ENCODE peak calls at places on chromosomes 1 and 21, in ten cellular contexts. One of them, this sample, is unnamed.

GRCh38 chr1:4395676-4396075 is 258.7 kb upstream of the AJAP1 start:
- DNase-seq in hypothalamus: no peak
- DNase-seq in activated T-helper 2 cell treated with anti-CD3 and anti-CD28 coated beads, Interferon-gamma antibody, Interleukin-2, Interleukin-4, amounts not matched to agents 10 μg/mL and 5 μg/mL and 100 μg/mL, durations not matched to agents 14 hours and 24 hours and 36 hours: no peak
- DNase-seq in fibroblast of lung: no peak
- DNase-seq in NCI-H1417: peak
- DNase-seq in K562: no peak
- DNase-seq in A549: no peak
- DNase-seq in left ventricle myocardium superior: no peak
- DNase-seq in HT1080: no peak
- DNase-seq in H7: no peak
- DNase-seq in this sample: no peak

GRCh38 chr1:232340448-232340847 is 289.5 kb downstream of the SIPA1L2 start:
- DNase-seq in NCI-H1417: no peak
- DNase-seq in K562: no peak
- DNase-seq in H7: no peak
- DNase-seq in HT1080: no peak
- DNase-seq in left ventricle myocardium superior: no peak
- DNase-seq in activated T-helper 2 cell treated with anti-CD3 and anti-CD28 coated beads, Interferon-gamma antibody, Interleukin-2, Interleukin-4, amounts not matched to agents 10 μg/mL and 5 μg/mL and 100 μg/mL, durations not matched to agents 14 hours and 24 hours and 36 hours: no peak
- DNase-seq in A549: peak
- DNase-seq in fibroblast of lung: no peak
- DNase-seq in hypothalamus: no peak
- DNase-seq in this sample: no peak

GRCh38 chr1:66335859-66336640 is 197.9 kb upstream of the SGIP1 start:
- DNase-seq in HT1080: no peak
- DNase-seq in hypothalamus: no peak
- DNase-seq in fibroblast of lung: no peak
- DNase-seq in A549: peak
- DNase-seq in NCI-H1417: no peak
- DNase-seq in K562: no peak
- DNase-seq in H7: no peak
- DNase-seq in activated T-helper 2 cell treated with anti-CD3 and anti-CD28 coated beads, Interferon-gamma antibody, Interleukin-2, Interleukin-4, amounts not matched to agents 10 μg/mL and 5 μg/mL and 100 μg/mL, durations not matched to agents 14 hours and 24 hours and 36 hours: peak
- DNase-seq in left ventricle myocardium superior: peak
- DNase-seq in this sample: peak

GRCh38 chr1:40133839-40134238 is 27.3 kb upstream of the RLF start:
- DNase-seq in NCI-H1417: no peak
- DNase-seq in A549: no peak
- DNase-seq in hypothalamus: no peak
- DNase-seq in activated T-helper 2 cell treated with anti-CD3 and anti-CD28 coated beads, Interferon-gamma antibody, Interleukin-2, Interleukin-4, amounts not matched to agents 10 μg/mL and 5 μg/mL and 100 μg/mL, durations not matched to agents 14 hours and 24 hours and 36 hours: no peak
- DNase-seq in fibroblast of lung: no peak
- DNase-seq in left ventricle myocardium superior: no peak
- DNase-seq in K562: no peak
- DNase-seq in HT1080: no peak
- DNase-seq in H7: no peak
- DNase-seq in this sample: no peak

GRCh38 chr1:91124989-91125417 is 103.2 kb upstream of the ZNF644 start:
- DNase-seq in hypothalamus: no peak
- DNase-seq in activated T-helper 2 cell treated with anti-CD3 and anti-CD28 coated beads, Interferon-gamma antibody, Interleukin-2, Interleukin-4, amounts not matched to agents 10 μg/mL and 5 μg/mL and 100 μg/mL, durations not matched to agents 14 hours and 24 hours and 36 hours: peak
- DNase-seq in H7: no peak
- DNase-seq in left ventricle myocardium superior: no peak
- DNase-seq in K562: no peak
- DNase-seq in A549: no peak
- DNase-seq in HT1080: no peak
- DNase-seq in fibroblast of lung: no peak
- DNase-seq in NCI-H1417: peak
- DNase-seq in this sample: peak

GRCh38 chr1:51969038-51969705 is 21.3 kb downstream of the RAB3B start:
- DNase-seq in left ventricle myocardium superior: no peak
- DNase-seq in hypothalamus: no peak
- DNase-seq in NCI-H1417: no peak
- DNase-seq in K562: no peak
- DNase-seq in H7: no peak
- DNase-seq in fibroblast of lung: peak
- DNase-seq in A549: peak
- DNase-seq in HT1080: peak
- DNase-seq in activated T-helper 2 cell treated with anti-CD3 and anti-CD28 coated beads, Interferon-gamma antibody, Interleukin-2, Interleukin-4, amounts not matched to agents 10 μg/mL and 5 μg/mL and 100 μg/mL, durations not matched to agents 14 hours and 24 hours and 36 hours: no peak
- DNase-seq in this sample: no peak

GRCh38 chr21:45365608-45366241 is 39.2 kb upstream of the COL18A1 start:
- DNase-seq in fibroblast of lung: peak
- DNase-seq in K562: no peak
- DNase-seq in hypothalamus: no peak
- DNase-seq in H7: peak
- DNase-seq in left ventricle myocardium superior: peak
- DNase-seq in HT1080: peak
- DNase-seq in NCI-H1417: no peak
- DNase-seq in A549: peak
- DNase-seq in activated T-helper 2 cell treated with anti-CD3 and anti-CD28 coated beads, Interferon-gamma antibody, Interleukin-2, Interleukin-4, amounts not matched to agents 10 μg/mL and 5 μg/mL and 100 μg/mL, durations not matched to agents 14 hours and 24 hours and 36 hours: no peak
- DNase-seq in this sample: no peak

GRCh38 chr1:171252482-171252881 is 4.2 kb downstream of the FMO1 start:
- DNase-seq in HT1080: no peak
- DNase-seq in A549: no peak
- DNase-seq in hypothalamus: no peak
- DNase-seq in left ventricle myocardium superior: no peak
- DNase-seq in activated T-helper 2 cell treated with anti-CD3 and anti-CD28 coated beads, Interferon-gamma antibody, Interleukin-2, Interleukin-4, amounts not matched to agents 10 μg/mL and 5 μg/mL and 100 μg/mL, durations not matched to agents 14 hours and 24 hours and 36 hours: no peak
- DNase-seq in fibroblast of lung: no peak
- DNase-seq in H7: no peak
- DNase-seq in NCI-H1417: peak
- DNase-seq in K562: no peak
- DNase-seq in this sample: no peak

GRCh38 chr1:119477710-119478109 is 29.3 kb upstream of the HSD3B1 start:
- DNase-seq in hypothalamus: no peak
- DNase-seq in activated T-helper 2 cell treated with anti-CD3 and anti-CD28 coated beads, Interferon-gamma antibody, Interleukin-2, Interleukin-4, amounts not matched to agents 10 μg/mL and 5 μg/mL and 100 μg/mL, durations not matched to agents 14 hours and 24 hours and 36 hours: no peak
- DNase-seq in NCI-H1417: no peak
- DNase-seq in HT1080: no peak
- DNase-seq in left ventricle myocardium superior: no peak
- DNase-seq in K562: no peak
- DNase-seq in fibroblast of lung: no peak
- DNase-seq in H7: no peak
- DNase-seq in A549: no peak
- DNase-seq in this sample: no peak

GRCh38 chr1:5447479-5448070 is 544.6 kb downstream of the NPHP4 start:
- DNase-seq in fibroblast of lung: no peak
- DNase-seq in activated T-helper 2 cell treated with anti-CD3 and anti-CD28 coated beads, Interferon-gamma antibody, Interleukin-2, Interleukin-4, amounts not matched to agents 10 μg/mL and 5 μg/mL and 100 μg/mL, durations not matched to agents 14 hours and 24 hours and 36 hours: no peak
- DNase-seq in hypothalamus: no peak
- DNase-seq in H7: no peak
- DNase-seq in A549: no peak
- DNase-seq in K562: no peak
- DNase-seq in NCI-H1417: peak
- DNase-seq in HT1080: no peak
- DNase-seq in left ventricle myocardium superior: no peak
- DNase-seq in this sample: no peak

GRCh38 chr1:1260843-1261560 is 12.7 kb downstream of the UBE2J2 start:
- DNase-seq in H7: peak
- DNase-seq in fibroblast of lung: no peak
- DNase-seq in K562: no peak
- DNase-seq in A549: no peak
- DNase-seq in HT1080: no peak
- DNase-seq in activated T-helper 2 cell treated with anti-CD3 and anti-CD28 coated beads, Interferon-gamma antibody, Interleukin-2, Interleukin-4, amounts not matched to agents 10 μg/mL and 5 μg/mL and 100 μg/mL, durations not matched to agents 14 hours and 24 hours and 36 hours: no peak
- DNase-seq in hypothalamus: no peak
- DNase-seq in NCI-H1417: no peak
- DNase-seq in left ventricle myocardium superior: no peak
- DNase-seq in this sample: no peak

GRCh38 chr1:78045850-78046778 is at the start of gene GIPC2:
- DNase-seq in left ventricle myocardium superior: peak
- DNase-seq in hypothalamus: no peak
- DNase-seq in activated T-helper 2 cell treated with anti-CD3 and anti-CD28 coated beads, Interferon-gamma antibody, Interleukin-2, Interleukin-4, amounts not matched to agents 10 μg/mL and 5 μg/mL and 100 μg/mL, durations not matched to agents 14 hours and 24 hours and 36 hours: no peak
- DNase-seq in NCI-H1417: no peak
- DNase-seq in H7: peak
- DNase-seq in fibroblast of lung: peak
- DNase-seq in K562: no peak
- DNase-seq in HT1080: no peak
- DNase-seq in A549: no peak
- DNase-seq in this sample: no peak

GRCh38 chr21:35236090-35236489 is 187.0 kb upstream of the RUNX1 start:
- DNase-seq in NCI-H1417: no peak
- DNase-seq in HT1080: no peak
- DNase-seq in A549: no peak
- DNase-seq in hypothalamus: no peak
- DNase-seq in H7: no peak
- DNase-seq in left ventricle myocardium superior: no peak
- DNase-seq in activated T-helper 2 cell treated with anti-CD3 and anti-CD28 coated beads, Interferon-gamma antibody, Interleukin-2, Interleukin-4, amounts not matched to agents 10 μg/mL and 5 μg/mL and 100 μg/mL, durations not matched to agents 14 hours and 24 hours and 36 hours: no peak
- DNase-seq in K562: no peak
- DNase-seq in fibroblast of lung: no peak
- DNase-seq in this sample: no peak

GRCh38 chr1:232029297-232029696 is 402.7 kb downstream of the DISC1 start:
- DNase-seq in NCI-H1417: peak
- DNase-seq in A549: no peak
- DNase-seq in K562: no peak
- DNase-seq in fibroblast of lung: no peak
- DNase-seq in hypothalamus: no peak
- DNase-seq in left ventricle myocardium superior: no peak
- DNase-seq in H7: no peak
- DNase-seq in activated T-helper 2 cell treated with anti-CD3 and anti-CD28 coated beads, Interferon-gamma antibody, Interleukin-2, Interleukin-4, amounts not matched to agents 10 μg/mL and 5 μg/mL and 100 μg/mL, durations not matched to agents 14 hours and 24 hours and 36 hours: no peak
- DNase-seq in HT1080: no peak
- DNase-seq in this sample: no peak

GRCh38 chr1:29809446-29810120 is 573.3 kb downstream of the PTPRU start:
- DNase-seq in K562: no peak
- DNase-seq in NCI-H1417: no peak
- DNase-seq in left ventricle myocardium superior: no peak
- DNase-seq in A549: no peak
- DNase-seq in HT1080: no peak
- DNase-seq in activated T-helper 2 cell treated with anti-CD3 and anti-CD28 coated beads, Interferon-gamma antibody, Interleukin-2, Interleukin-4, amounts not matched to agents 10 μg/mL and 5 μg/mL and 100 μg/mL, durations not matched to agents 14 hours and 24 hours and 36 hours: no peak
- DNase-seq in hypothalamus: no peak
- DNase-seq in fibroblast of lung: no peak
- DNase-seq in H7: peak
- DNase-seq in this sample: no peak

GRCh38 chr1:229230893-229231753 is 39.8 kb upstream of the RAB4A start:
- DNase-seq in H7: no peak
- DNase-seq in fibroblast of lung: peak
- DNase-seq in A549: peak
- DNase-seq in K562: no peak
- DNase-seq in hypothalamus: no peak
- DNase-seq in left ventricle myocardium superior: no peak
- DNase-seq in NCI-H1417: peak
- DNase-seq in activated T-helper 2 cell treated with anti-CD3 and anti-CD28 coated beads, Interferon-gamma antibody, Interleukin-2, Interleukin-4, amounts not matched to agents 10 μg/mL and 5 μg/mL and 100 μg/mL, durations not matched to agents 14 hours and 24 hours and 36 hours: no peak
- DNase-seq in HT1080: peak
- DNase-seq in this sample: no peak

GRCh38 chr1:59154406-59154805 is 142.5 kb upstream of the FGGY start:
- DNase-seq in A549: no peak
- DNase-seq in activated T-helper 2 cell treated with anti-CD3 and anti-CD28 coated beads, Interferon-gamma antibody, Interleukin-2, Interleukin-4, amounts not matched to agents 10 μg/mL and 5 μg/mL and 100 μg/mL, durations not matched to agents 14 hours and 24 hours and 36 hours: no peak
- DNase-seq in hypothalamus: no peak
- DNase-seq in left ventricle myocardium superior: no peak
- DNase-seq in fibroblast of lung: peak
- DNase-seq in H7: no peak
- DNase-seq in HT1080: no peak
- DNase-seq in K562: no peak
- DNase-seq in NCI-H1417: no peak
- DNase-seq in this sample: no peak

GRCh38 chr1:10796029-10796944 is at the start of gene CASZ1:
- DNase-seq in HT1080: peak
- DNase-seq in H7: peak
- DNase-seq in hypothalamus: peak
- DNase-seq in fibroblast of lung: peak
- DNase-seq in A549: peak
- DNase-seq in activated T-helper 2 cell treated with anti-CD3 and anti-CD28 coated beads, Interferon-gamma antibody, Interleukin-2, Interleukin-4, amounts not matched to agents 10 μg/mL and 5 μg/mL and 100 μg/mL, durations not matched to agents 14 hours and 24 hours and 36 hours: no peak
- DNase-seq in K562: peak
- DNase-seq in left ventricle myocardium superior: peak
- DNase-seq in NCI-H1417: peak
- DNase-seq in this sample: no peak

GRCh38 chr1:89880679-89881078 is 59.8 kb downstream of the LRRC8D start:
- DNase-seq in A549: no peak
- DNase-seq in activated T-helper 2 cell treated with anti-CD3 and anti-CD28 coated beads, Interferon-gamma antibody, Interleukin-2, Interleukin-4, amounts not matched to agents 10 μg/mL and 5 μg/mL and 100 μg/mL, durations not matched to agents 14 hours and 24 hours and 36 hours: no peak
- DNase-seq in fibroblast of lung: no peak
- DNase-seq in K562: no peak
- DNase-seq in NCI-H1417: no peak
- DNase-seq in H7: no peak
- DNase-seq in HT1080: no peak
- DNase-seq in left ventricle myocardium superior: no peak
- DNase-seq in hypothalamus: no peak
- DNase-seq in this sample: no peak

GRCh38 chr1:184340984-184341383 is 45.8 kb upstream of the C1orf21 start:
- DNase-seq in H7: peak
- DNase-seq in hypothalamus: no peak
- DNase-seq in HT1080: no peak
- DNase-seq in K562: no peak
- DNase-seq in left ventricle myocardium superior: no peak
- DNase-seq in activated T-helper 2 cell treated with anti-CD3 and anti-CD28 coated beads, Interferon-gamma antibody, Interleukin-2, Interleukin-4, amounts not matched to agents 10 μg/mL and 5 μg/mL and 100 μg/mL, durations not matched to agents 14 hours and 24 hours and 36 hours: no peak
- DNase-seq in A549: no peak
- DNase-seq in NCI-H1417: no peak
- DNase-seq in fibroblast of lung: no peak
- DNase-seq in this sample: no peak

GRCh38 chr21:38766987-38767722 is 38.6 kb upstream of the ETS2 start:
- DNase-seq in left ventricle myocardium superior: no peak
- DNase-seq in K562: no peak
- DNase-seq in activated T-helper 2 cell treated with anti-CD3 and anti-CD28 coated beads, Interferon-gamma antibody, Interleukin-2, Interleukin-4, amounts not matched to agents 10 μg/mL and 5 μg/mL and 100 μg/mL, durations not matched to agents 14 hours and 24 hours and 36 hours: peak
- DNase-seq in H7: no peak
- DNase-seq in A549: no peak
- DNase-seq in NCI-H1417: peak
- DNase-seq in HT1080: no peak
- DNase-seq in hypothalamus: no peak
- DNase-seq in fibroblast of lung: no peak
- DNase-seq in this sample: peak

GRCh38 chr21:42081138-42081537 is 10.0 kb downstream of the UMODL1 start:
- DNase-seq in H7: no peak
- DNase-seq in fibroblast of lung: peak
- DNase-seq in A549: no peak
- DNase-seq in hypothalamus: no peak
- DNase-seq in HT1080: no peak
- DNase-seq in K562: no peak
- DNase-seq in NCI-H1417: no peak
- DNase-seq in activated T-helper 2 cell treated with anti-CD3 and anti-CD28 coated beads, Interferon-gamma antibody, Interleukin-2, Interleukin-4, amounts not matched to agents 10 μg/mL and 5 μg/mL and 100 μg/mL, durations not matched to agents 14 hours and 24 hours and 36 hours: no peak
- DNase-seq in left ventricle myocardium superior: no peak
- DNase-seq in this sample: no peak

GRCh38 chr1:156146006-156146748 is 7.2 kb upstream of the SEMA4A start:
- DNase-seq in HT1080: peak
- DNase-seq in K562: peak
- DNase-seq in A549: peak
- DNase-seq in NCI-H1417: peak
- DNase-seq in hypothalamus: no peak
- DNase-seq in fibroblast of lung: peak
- DNase-seq in activated T-helper 2 cell treated with anti-CD3 and anti-CD28 coated beads, Interferon-gamma antibody, Interleukin-2, Interleukin-4, amounts not matched to agents 10 μg/mL and 5 μg/mL and 100 μg/mL, durations not matched to agents 14 hours and 24 hours and 36 hours: peak
- DNase-seq in H7: peak
- DNase-seq in left ventricle myocardium superior: peak
- DNase-seq in this sample: peak

GRCh38 chr1:109485001-109485400 is 1.3 kb downstream of the ATXN7L2 start:
- DNase-seq in fibroblast of lung: no peak
- DNase-seq in A549: no peak
- DNase-seq in hypothalamus: no peak
- DNase-seq in HT1080: peak
- DNase-seq in left ventricle myocardium superior: no peak
- DNase-seq in NCI-H1417: peak
- DNase-seq in K562: peak
- DNase-seq in activated T-helper 2 cell treated with anti-CD3 and anti-CD28 coated beads, Interferon-gamma antibody, Interleukin-2, Interleukin-4, amounts not matched to agents 10 μg/mL and 5 μg/mL and 100 μg/mL, durations not matched to agents 14 hours and 24 hours and 36 hours: no peak
- DNase-seq in H7: peak
- DNase-seq in this sample: no peak

GRCh38 chr1:15452216-15452615 is 4.3 kb upstream of the CELA2A start:
- DNase-seq in H7: no peak
- DNase-seq in HT1080: peak
- DNase-seq in activated T-helper 2 cell treated with anti-CD3 and anti-CD28 coated beads, Interferon-gamma antibody, Interleukin-2, Interleukin-4, amounts not matched to agents 10 μg/mL and 5 μg/mL and 100 μg/mL, durations not matched to agents 14 hours and 24 hours and 36 hours: no peak
- DNase-seq in fibroblast of lung: no peak
- DNase-seq in A549: no peak
- DNase-seq in K562: no peak
- DNase-seq in left ventricle myocardium superior: no peak
- DNase-seq in hypothalamus: no peak
- DNase-seq in NCI-H1417: no peak
- DNase-seq in this sample: no peak

GRCh38 chr1:7476402-7476801 is 294.7 kb upstream of the VAMP3 start:
- DNase-seq in hypothalamus: no peak
- DNase-seq in fibroblast of lung: no peak
- DNase-seq in NCI-H1417: no peak
- DNase-seq in activated T-helper 2 cell treated with anti-CD3 and anti-CD28 coated beads, Interferon-gamma antibody, Interleukin-2, Interleukin-4, amounts not matched to agents 10 μg/mL and 5 μg/mL and 100 μg/mL, durations not matched to agents 14 hours and 24 hours and 36 hours: no peak
- DNase-seq in K562: no peak
- DNase-seq in HT1080: no peak
- DNase-seq in A549: no peak
- DNase-seq in left ventricle myocardium superior: no peak
- DNase-seq in H7: no peak
- DNase-seq in this sample: no peak

GRCh38 chr1:209627349-209628196 is 24.7 kb downstream of the LAMB3 start:
- DNase-seq in hypothalamus: peak
- DNase-seq in fibroblast of lung: peak
- DNase-seq in H7: peak
- DNase-seq in A549: peak
- DNase-seq in left ventricle myocardium superior: peak
- DNase-seq in HT1080: peak
- DNase-seq in K562: peak
- DNase-seq in NCI-H1417: peak
- DNase-seq in activated T-helper 2 cell treated with anti-CD3 and anti-CD28 coated beads, Interferon-gamma antibody, Interleukin-2, Interleukin-4, amounts not matched to agents 10 μg/mL and 5 μg/mL and 100 μg/mL, durations not matched to agents 14 hours and 24 hours and 36 hours: peak
- DNase-seq in this sample: peak

GRCh38 chr1:208231929-208232360 is 12.2 kb downstream of the PLXNA2 start:
- DNase-seq in activated T-helper 2 cell treated with anti-CD3 and anti-CD28 coated beads, Interferon-gamma antibody, Interleukin-2, Interleukin-4, amounts not matched to agents 10 μg/mL and 5 μg/mL and 100 μg/mL, durations not matched to agents 14 hours and 24 hours and 36 hours: no peak
- DNase-seq in NCI-H1417: peak
- DNase-seq in hypothalamus: no peak
- DNase-seq in H7: no peak
- DNase-seq in fibroblast of lung: peak
- DNase-seq in K562: no peak
- DNase-seq in left ventricle myocardium superior: no peak
- DNase-seq in A549: no peak
- DNase-seq in HT1080: peak
- DNase-seq in this sample: no peak